ENCODE peak calls at places on chromosomes 3 and 15, in five cellular contexts. U is uterus, V is cardiac muscle cell, N is right cardiac atrium, I is mucosa of descending colon. R is an unnamed sample.

GRCh38 chr15:90336705-90337141 is 15.4 kb upstream of the ZNF774 start:
- DNase-seq in U (no peak), N (no peak), V (no peak), I (no peak), R (peak; percentile 81)

GRCh38 chr3:69558912-69559311 is 173.0 kb upstream of the FRMD4B start:
- DNase-seq in U (peak; percentile 59), N (peak; percentile 45), V (peak; percentile 96), I (no peak), R (peak; percentile 88)

GRCh38 chr15:55715355-55716076 is 27.4 kb downstream of the PRTG start:
- DNase-seq in U (no peak), I (no peak), V (no peak), N (no peak), R (no peak)

GRCh38 chr3:95705786-95706418 is 1108.5 kb upstream of the EPHA6 start:
- DNase-seq in U (no peak), V (no peak), I (no peak), N (no peak), R (no peak)

GRCh38 chr15:45795487-45796069 is 160.7 kb downstream of the SQOR start:
- DNase-seq in V (peak; percentile 60), U (no peak), N (no peak), I (no peak), R (no peak)

GRCh38 chr15:29765898-29766537 is 56.2 kb downstream of the TJP1 start:
- DNase-seq in I (no peak), U (no peak), V (peak; percentile 45), N (peak; percentile 48), R (no peak)

GRCh38 chr15:68650901-68651709 is 72.3 kb downstream of the CORO2B start:
- DNase-seq in V (peak; percentile 49), U (no peak), I (peak; percentile 76), N (peak; percentile 73), R (peak; percentile 88)

GRCh38 chr3:192851821-192852352 is 65.8 kb downstream of the MB21D2 start:
- DNase-seq in U (no peak), V (peak; percentile 75), N (peak; percentile 71), I (peak; percentile 73), R (peak; percentile 91)

GRCh38 chr15:38745136-38745535 is 180.5 kb upstream of the RASGRP1 start:
- DNase-seq in N (no peak), V (peak; percentile 10), I (no peak), U (no peak), R (no peak)

GRCh38 chr15:31392761-31393401 is 66.2 kb downstream of the KLF13 start:
- DNase-seq in V (peak; percentile 56), I (peak; percentile 76), N (no peak), U (no peak), R (peak; percentile 90)

GRCh38 chr15:31389576-31389975 is 62.9 kb downstream of the KLF13 start:
- DNase-seq in N (no peak), I (no peak), V (no peak), U (no peak), R (peak; percentile 73)

GRCh38 chr15:31391687-31392671 is 65.3 kb downstream of the KLF13 start:
- DNase-seq in I (peak; percentile 92), N (peak; percentile 84), U (peak; percentile 84), V (peak; percentile 94), R (peak; percentile 89)

GRCh38 chr15:31390029-31390428 is 63.4 kb downstream of the KLF13 start:
- DNase-seq in V (no peak), U (no peak), I (no peak), N (no peak), R (peak; percentile 11)

GRCh38 chr15:31390777-31391486 is 64.3 kb downstream of the KLF13 start:
- DNase-seq in V (no peak), N (no peak), I (no peak), U (no peak), R (peak; percentile 82)
- H3K4me3 ChIP-seq in V (no peak overlapping the region), N (peak overlapping the region; percentile 57), I (no peak overlapping the region), U (peak overlapping the region; percentile 59), R (no peak overlapping the region)

GRCh38 chr3:16305121-16305541 is 40.1 kb downstream of the OXNAD1 start:
- DNase-seq in V (no peak), I (no peak), N (no peak), U (no peak), R (no peak)
- H3K4me3 ChIP-seq in V (no peak overlapping the region), I (no peak overlapping the region), N (no peak overlapping the region), U (no peak overlapping the region), R (no peak overlapping the region)

GRCh38 chr3:98550833-98551232 is 19.1 kb downstream of the GPR15 start:
- DNase-seq in U (no peak), V (no peak), N (no peak), I (no peak), R (no peak)
- H3K4me3 ChIP-seq in U (no peak overlapping the region), V (no peak overlapping the region), N (no peak overlapping the region), I (no peak overlapping the region), R (no peak overlapping the region)

DNA sequence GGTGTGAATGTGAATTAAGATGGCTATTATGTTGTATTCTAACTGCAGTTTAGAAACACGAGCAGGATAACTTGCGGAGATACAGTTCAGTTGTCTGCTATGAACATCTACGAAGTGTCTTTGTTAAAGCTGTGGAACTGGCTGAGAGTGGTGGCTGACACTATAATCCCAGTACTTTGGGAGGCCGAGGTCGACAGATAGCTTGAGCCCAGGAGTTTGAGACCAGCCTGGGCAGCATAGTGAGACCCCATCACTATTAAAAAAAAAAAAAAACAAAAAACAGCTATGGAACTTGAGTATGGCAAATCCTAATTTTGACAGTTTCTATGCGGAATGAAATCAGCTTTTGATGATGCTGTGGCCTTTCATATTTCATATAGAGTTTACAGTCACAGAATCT is 1.7 kb downstream of the EAF1 start:
- DNase-seq in I (no peak), N (no peak), V (no peak), U (no peak), R (no peak)
- H3K4me3 ChIP-seq in I (no peak overlapping the region), N (no peak overlapping the region), V (no peak overlapping the region), U (no peak overlapping the region), R (no peak overlapping the region)

R was measured in lower leg skin.